ENCODE peak calls at places on chromosomes 13 and 19, in ten cellular contexts. A, M, O, Y, B, Q, R, F, U and H are unnamed samples.

GRCh38 chr19:17532557-17532956 is 21.1 kb downstream of the PGLS start:
- DNase-seq in A (no peak), R (no peak), O (no peak), M (no peak), B (no peak), Y (no peak), Q (no peak), F (no peak), U (no peak), H (no peak)

GRCh38 chr19:4007836-4008539 is 452 bp downstream of the PIAS4 start:
- DNase-seq in B (no peak), R (no peak), Y (peak; percentile 11), F (no peak), M (no peak), O (peak; percentile 66), U (peak; percentile 48), A (no peak), Q (peak; percentile 37), H (no peak)

GRCh38 chr19:3450796-3451411 is 29.4 kb downstream of the SMIM24 start:
- DNase-seq in M (no peak), Q (no peak), F (no peak), O (peak; percentile 88), A (no peak), Y (no peak), U (peak; percentile 61), B (peak; percentile 100), R (no peak), H (no peak)

GRCh38 chr13:37602743-37603381 is 4.3 kb upstream of the POSTN start:
- DNase-seq in A (no peak), Q (no peak), U (no peak), Y (no peak), B (peak; percentile 58), M (no peak), O (no peak), F (no peak), R (no peak), H (no peak)

GRCh38 chr13:75687145-75687763 is 51.1 kb downstream of the LMO7 start:
- DNase-seq in F (no peak), U (no peak), B (peak; percentile 71), Y (no peak), M (no peak), R (no peak), O (no peak), A (no peak), Q (no peak), H (peak; percentile 15)

GRCh38 chr19:16076958-16077611 is 790 bp downstream of the TPM4 start:
- DNase-seq in U (peak; percentile 73), Q (no peak), F (peak; percentile 64), Y (no peak), M (peak; percentile 90), R (no peak), A (no peak), B (no peak), O (peak; percentile 67), H (peak; percentile 55)

GRCh38 chr13:81916471-81916870 is 1575.5 kb upstream of the SPRY2 start:
- DNase-seq in R (no peak), F (no peak), Q (no peak), Y (no peak), B (no peak), U (no peak), M (no peak), A (no peak), O (no peak), H (no peak)

GRCh38 chr13:45928196-45928595 is 76.6 kb upstream of the SIAH3 start:
- DNase-seq in Q (no peak), B (no peak), O (no peak), F (no peak), R (no peak), Y (no peak), U (no peak), A (no peak), M (no peak), H (no peak)

GRCh38 chr19:18778826-18779354 is 12.2 kb downstream of the COMP start:
- DNase-seq in Q (no peak), R (no peak), F (no peak), U (no peak), Y (no peak), M (peak; percentile 54), A (no peak), B (no peak), O (no peak), H (no peak)

GRCh38 chr19:18611327-18612050 is 1.2 kb upstream of the TMEM59L start:
- DNase-seq in Y (no peak), F (no peak), B (no peak), O (no peak), R (peak; percentile 55), A (peak; percentile 41), M (no peak), U (no peak), Q (no peak), H (no peak)

GRCh38 chr13:101317986-101318523 is 98.3 kb downstream of the NALCN start:
- DNase-seq in Y (no peak), M (peak; percentile 43), F (no peak), B (no peak), A (no peak), U (no peak), Q (no peak), R (no peak), O (no peak), H (no peak)

GRCh38 chr13:44826586-44827350 is 162.5 kb downstream of the NUFIP1 start:
- DNase-seq in O (no peak), Q (no peak), F (no peak), M (no peak), Y (no peak), R (no peak), U (no peak), B (no peak), A (no peak), H (no peak)

GRCh38 chr19:5864725-5865486 is 5.4 kb downstream of the FUT5 start:
- DNase-seq in B (no peak), M (no peak), R (no peak), Y (no peak), Q (no peak), A (no peak), O (no peak), F (no peak), U (no peak), H (no peak)

GRCh38 chr19:5340637-5341447 is at the start of gene PTPRS:
- DNase-seq in O (peak; percentile 86), Q (peak; percentile 54), F (peak; percentile 38), A (peak; percentile 95), M (peak; percentile 85), Y (no peak), U (peak; percentile 71), R (peak; percentile 93), B (peak; percentile 75), H (peak; percentile 92)

GRCh38 chr13:75226755-75227435 is 255.1 kb downstream of the TBC1D4 start:
- DNase-seq in R (no peak), F (no peak), A (no peak), O (no peak), M (no peak), U (no peak), B (peak; percentile 85), Y (peak; percentile 33), Q (no peak), H (no peak)

GRCh38 chr13:113625965-113626661 is 31.9 kb downstream of the ATP4B start:
- DNase-seq in Q (no peak), B (peak; percentile 55), U (no peak), R (no peak), A (no peak), F (no peak), O (peak; percentile 36), Y (no peak), M (no peak), H (no peak)

DNA sequence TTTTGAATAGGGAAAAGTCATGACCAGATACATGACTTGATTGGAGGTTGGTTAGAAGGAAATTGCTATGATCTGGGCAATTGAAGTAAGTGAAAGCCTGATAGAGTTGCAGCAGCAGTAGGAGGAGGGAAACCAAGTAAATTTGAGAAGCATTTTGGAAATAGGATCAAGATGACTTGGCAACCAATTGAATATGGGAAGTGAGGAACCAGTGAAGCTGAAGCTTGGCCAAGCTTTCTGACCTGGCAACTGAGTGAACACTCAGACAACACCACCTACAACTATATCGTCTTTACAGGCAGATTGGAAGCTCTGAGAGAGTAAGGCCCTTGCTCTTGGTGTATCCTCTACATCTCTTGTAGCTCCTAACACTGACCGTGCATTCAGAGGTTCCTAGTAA is 16.2 kb upstream of the KATNAL1 start:
- DNase-seq in Q (no peak), Y (no peak), B (no peak), R (no peak), A (no peak), F (no peak), U (no peak), O (no peak), M (no peak), H (no peak)
- TF ChIP-seq CTCF in Q (no peak), Y (no peak), B (no peak), R (no peak), A (no peak), F (no peak), U (no peak), O (no peak), M (no peak), H (no peak)

DNA sequence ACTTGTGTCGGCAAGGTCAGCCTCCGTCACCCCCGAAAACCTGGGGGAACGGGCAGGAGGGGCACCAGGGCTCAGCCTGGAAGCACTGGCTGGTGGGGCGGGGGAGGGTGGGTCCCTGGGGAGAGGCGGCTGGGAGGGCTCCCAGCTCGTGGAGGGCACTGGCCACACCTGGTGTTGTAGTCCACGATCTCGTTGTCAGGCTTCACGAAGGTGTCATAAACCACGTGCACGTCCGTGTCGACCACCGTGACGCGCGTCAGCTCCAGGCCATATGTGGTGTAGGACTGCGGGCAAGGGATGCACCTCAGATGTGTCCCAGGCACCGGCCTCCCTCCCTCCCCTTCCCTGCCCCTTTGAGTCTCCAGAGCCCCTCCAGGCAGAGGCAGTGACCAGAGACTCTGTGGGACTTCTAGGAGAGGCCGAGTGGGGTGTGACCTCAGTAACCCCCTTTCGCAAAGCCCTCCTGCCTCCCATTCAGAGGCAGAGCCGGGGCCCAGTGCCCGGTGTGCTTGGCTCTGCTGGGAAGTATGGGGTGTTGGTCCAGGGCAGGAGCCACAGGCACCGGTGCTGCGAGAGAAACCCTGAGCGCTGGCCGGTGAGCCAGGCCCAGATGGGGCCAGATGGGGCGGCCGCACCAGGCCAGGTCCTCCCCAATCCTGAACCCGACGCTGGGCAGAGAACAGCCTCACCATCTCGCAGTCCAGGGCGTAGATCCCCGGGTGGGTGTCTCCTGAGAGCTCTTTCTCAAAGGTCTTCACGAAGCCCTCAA is 4.6 kb upstream of the ATP8B3 start:
- DNase-seq in O (no peak), M (peak; percentile 72), U (no peak), B (no peak), Q (no peak), F (no peak), Y (no peak), A (no peak), R (no peak), H (no peak)
- TF ChIP-seq CTCF in O (no peak), M (no peak), U (no peak), B (no peak), Q (no peak), F (no peak), Y (no peak), A (no peak), R (no peak), H (no peak)

GRCh38 chr19:50703915-50704548 is 15.6 kb downstream of the SHANK1 start:
- DNase-seq in B (no peak), U (no peak), A (no peak), O (peak; percentile 30), R (no peak), Q (no peak), Y (no peak), F (no peak), M (no peak), H (no peak)
- TF ChIP-seq CTCF in B (peak; percentile 11), U (no peak), A (no peak), O (no peak), R (no peak), Q (no peak), Y (no peak), F (no peak), M (no peak), H (no peak)

GRCh38 chr19:30539315-30539714 is 167.1 kb downstream of the ZNF536 start:
- DNase-seq in O (no peak), A (no peak), M (no peak), U (no peak), R (no peak), Q (no peak), F (no peak), Y (no peak), B (no peak), H (no peak)
- TF ChIP-seq CTCF in O (no peak), A (no peak), M (no peak), U (no peak), R (no peak), Q (no peak), F (no peak), Y (no peak), B (no peak), H (no peak)